ENCODE peak calls at places on chromosome 12, in five cellular contexts. U is adrenal gland, A is ovary, X is fibroblast of lung, W is lung. K is an unnamed sample.

GRCh38 chr12:3747976-3748619 is 4.8 kb downstream of the CRACR2A start:
- DNase-seq in U (no peak), A (no peak), X (no peak), W (no peak), K (no peak)

GRCh38 chr12:18552829-18553228 is 185.0 kb downstream of the PLCZ1 start:
- DNase-seq in U (no peak), A (no peak), X (no peak), W (no peak), K (no peak)

GRCh38 chr12:46981627-46982026 is 97.8 kb upstream of the PCED1B start:
- DNase-seq in U (no peak), A (no peak), X (no peak), W (no peak), K (no peak)

GRCh38 chr12:47989666-47990065 is 14.6 kb downstream of the COL2A1 start:
- DNase-seq in U (no peak), A (no peak), X (no peak), W (no peak), K (no peak)

GRCh38 chr12:6201199-6201608 is 1.0 kb downstream of the CD9 start:
- DNase-seq in U (peak), A (no peak), X (no peak), W (no peak), K (no peak)

GRCh38 chr12:121801601-121802484 is 2.0 kb upstream of the SETD1B start:
- DNase-seq in U (no peak), A (no peak), X (peak), W (no peak), K (peak)

GRCh38 chr12:27571463-27571862 is 47.5 kb downstream of the PPFIBP1 start:
- DNase-seq in U (no peak), A (no peak), X (peak), W (no peak), K (peak)

GRCh38 chr12:45302621-45303020 is 86.7 kb downstream of the ANO6 start:
- DNase-seq in U (no peak), A (no peak), X (peak), W (no peak), K (peak)

GRCh38 chr12:26786491-26787124 is 46.4 kb downstream of the ITPR2 start:
- DNase-seq in U (no peak), A (no peak), X (no peak), W (no peak), K (peak)

GRCh38 chr12:53289891-53290290 is 5.5 kb upstream of the PFDN5 start:
- DNase-seq in U (no peak), A (no peak), X (peak), W (no peak), K (peak)

GRCh38 chr12:2429032-2429431 is 365.7 kb upstream of the FKBP4 start:
- DNase-seq in U (no peak), A (no peak), X (peak), W (no peak), K (peak)

GRCh38 chr12:15532364-15532977 is 210.2 kb downstream of the PTPRO start:
- DNase-seq in U (no peak), A (no peak), X (peak), W (no peak), K (peak)

GRCh38 chr12:11797993-11798720 is 148.7 kb downstream of the ETV6 start:
- DNase-seq in U (no peak), A (no peak), X (no peak), W (no peak), K (no peak)

GRCh38 chr12:124694250-124694649 is 126.8 kb upstream of the NCOR2 start:
- DNase-seq in U (no peak), A (no peak), X (no peak), W (no peak), K (no peak)

GRCh38 chr12:6613015-6613775 is 6.0 kb upstream of the CHD4 start:
- DNase-seq in U (peak), A (peak), X (peak), W (peak), K (peak)

GRCh38 chr12:119868992-119869391 is 8.1 kb downstream of the CIT start:
- DNase-seq in U (no peak), A (no peak), X (peak), W (no peak), K (peak)

GRCh38 chr12:132027636-132028035 is 77.9 kb downstream of the EP400 start:
- DNase-seq in U (no peak), A (no peak), X (no peak), W (no peak), K (no peak)

GRCh38 chr12:130463259-130463658 is 125.6 kb downstream of the PIWIL1 start:
- DNase-seq in U (no peak), A (no peak), X (no peak), W (no peak), K (no peak)

GRCh38 chr12:121577443-121578180 is 3.2 kb downstream of the KDM2B start:
- DNase-seq in U (no peak), A (peak), X (no peak), W (no peak), K (no peak)

DNA sequence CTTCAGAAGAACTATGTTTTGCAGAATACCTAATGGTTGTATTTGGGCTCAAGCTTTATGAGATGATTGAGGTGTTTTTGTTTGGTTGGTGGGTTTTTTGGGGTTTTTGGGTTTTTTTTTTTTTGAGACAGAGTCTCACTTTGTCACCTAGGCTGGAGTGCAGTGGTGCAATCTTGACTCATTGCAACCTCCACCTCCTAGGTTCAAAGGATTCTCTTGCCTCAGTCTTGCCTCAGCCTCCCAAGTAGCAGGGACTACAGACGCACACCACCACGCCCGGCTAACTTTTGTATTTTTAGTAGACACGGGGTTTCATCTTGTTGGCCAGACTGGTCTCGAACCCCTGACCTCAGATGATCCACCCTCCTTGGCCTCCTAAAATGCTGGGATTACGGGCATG is 39.6 kb downstream of the ARL1 start:
- DNase-seq in U (no peak), A (no peak), X (no peak), W (no peak), K (no peak)
- H3K4me3 ChIP-seq in U (no peak), A (no peak), X (no peak), W (no peak), K (no peak)

DNA sequence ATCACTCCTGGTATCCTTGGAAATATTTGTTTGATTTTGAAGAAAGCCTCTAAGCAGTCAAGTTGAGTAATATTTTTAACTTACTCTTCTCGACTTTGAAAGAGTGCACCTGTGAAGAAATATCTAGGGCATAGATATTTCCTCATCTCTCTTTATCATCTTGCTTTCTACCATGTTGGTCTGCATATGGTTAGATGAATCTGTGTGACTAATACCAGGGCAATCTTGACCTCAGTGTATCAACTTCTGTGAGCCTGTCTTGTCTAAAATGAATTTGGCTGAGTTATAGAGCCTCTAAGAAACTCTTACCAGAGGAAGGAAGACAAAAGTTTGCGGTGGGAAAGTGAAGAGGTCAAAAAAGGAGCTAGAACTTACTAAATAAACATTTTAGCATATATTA is 68.4 kb downstream of the SYT1 start:
- DNase-seq in U (no peak), A (no peak), X (no peak), W (no peak), K (peak)
- TF ChIP-seq CTCF in U (no peak), A (no peak), X (no peak), W (no peak), K (no peak)

GRCh38 chr12:59660921-59661597 is 65.2 kb downstream of the SLC16A7 start:
- DNase-seq in U (no peak), A (no peak), X (no peak), W (no peak), K (no peak)
- H3K4me3 ChIP-seq in U (no peak), A (no peak), X (no peak), W (no peak), K (no peak)

DNA sequence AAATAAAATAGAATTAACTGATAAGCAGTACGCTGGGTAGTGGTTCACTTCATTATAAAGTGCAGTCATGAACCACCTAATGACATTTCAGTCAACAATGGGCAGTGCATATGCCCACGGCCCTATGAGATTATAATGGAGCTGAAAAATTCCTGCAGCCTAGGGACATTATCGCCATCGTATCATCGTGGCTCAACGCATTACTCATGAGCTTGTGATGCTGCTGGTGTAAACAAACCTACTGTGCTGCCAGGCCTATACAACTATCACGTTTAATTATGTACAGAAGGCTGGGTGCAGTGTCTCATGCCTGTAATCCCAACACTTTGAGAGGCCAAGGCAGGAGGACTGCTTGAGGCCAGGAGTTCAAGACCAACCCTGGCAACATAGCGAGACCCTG is 62.3 kb upstream of the TMEM263 start:
- DNase-seq in U (no peak), A (no peak), X (no peak), W (no peak), K (no peak)
- TF ChIP-seq CTCF in U (no peak), A (no peak), X (no peak), W (no peak), K (no peak)

K was measured in fibroblast of the aortic adventitia.